ENCODE peak calls at places on chromosomes 1 and 21, in nine cellular contexts. V is Right ventricle myocardium superior; M is stimulated activated CD4-positive, alpha-beta T cell treated with anti-CD3 and anti-CD28 coated beads, Interleukin-2, amount 100 ng/mL, for 4 hours; K is small intestine; J is H54; B is DMS153; N is SHP77 treated with DMSO at 0.1 percent for 48 hours; W is midbrain; G is astrocyte of the spinal cord. O is an unnamed sample.

GRCh38 chr1:29396438-29397255 is 160.3 kb downstream of the PTPRU start:
- DNase-seq in B (peak), V (no peak), G (no peak), K (no peak), W (no peak), J (no peak), M (no peak), N (no peak), O (no peak)

GRCh38 chr1:244138399-244138798 is 87.3 kb downstream of the ZBTB18 start:
- DNase-seq in V (no peak), B (no peak), M (no peak), G (no peak), J (no peak), W (no peak), K (no peak), N (no peak), O (no peak)

GRCh38 chr1:111191496-111191895 is 8.9 kb downstream of the DENND2D start:
- DNase-seq in G (peak), M (no peak), J (peak), N (no peak), B (no peak), V (no peak), K (no peak), W (no peak), O (no peak)

GRCh38 chr1:87956766-87957165 is 628.1 kb downstream of the LMO4 start:
- DNase-seq in B (no peak), M (no peak), K (no peak), G (peak), N (no peak), V (no peak), J (no peak), W (no peak), O (no peak)

GRCh38 chr1:155981266-155982088 is 3.1 kb upstream of the ARHGEF2 start:
- DNase-seq in N (no peak), V (no peak), B (no peak), W (no peak), K (peak), G (no peak), M (peak), J (peak), O (no peak)

GRCh38 chr1:230342019-230342418 is 84.1 kb downstream of the PGBD5 start:
- DNase-seq in K (no peak), J (no peak), B (no peak), V (no peak), W (no peak), M (no peak), N (no peak), G (no peak), O (no peak)

GRCh38 chr1:38047603-38048146 is 1.1 kb upstream of the POU3F1 start:
- DNase-seq in K (no peak), J (no peak), B (no peak), N (no peak), M (no peak), W (no peak), V (no peak), G (peak), O (no peak)

GRCh38 chr1:14182801-14183200 is 415.7 kb upstream of the KAZN start:
- DNase-seq in N (no peak), K (no peak), J (no peak), G (no peak), M (no peak), W (no peak), B (no peak), V (no peak), O (no peak)

GRCh38 chr1:84756455-84757082 is 66.3 kb upstream of the SSX2IP start:
- DNase-seq in V (no peak), K (no peak), J (no peak), G (no peak), B (no peak), W (no peak), N (no peak), M (no peak), O (no peak)

GRCh38 chr21:45011911-45012660 is 62.3 kb upstream of the ADARB1 start:
- DNase-seq in G (peak), K (no peak), J (peak), N (no peak), M (no peak), W (no peak), B (no peak), V (peak), O (no peak)

GRCh38 chr1:179058343-179059184 is 23.3 kb upstream of the TOR3A start:
- DNase-seq in M (no peak), G (no peak), V (no peak), J (no peak), K (no peak), B (no peak), N (no peak), W (no peak), O (no peak)

GRCh38 chr1:198361373-198361772 is 179.1 kb downstream of the ATP6V1G3 start:
- DNase-seq in K (no peak), M (no peak), N (no peak), V (no peak), B (no peak), G (no peak), J (no peak), W (no peak), O (no peak)

GRCh38 chr1:23278717-23279116 is 61.4 kb upstream of the HTR1D start:
- DNase-seq in M (no peak), N (no peak), K (no peak), B (peak), W (no peak), V (no peak), J (no peak), G (no peak), O (no peak)